ENCODE peak calls at places on chromosomes 7 and 10, in seven cellular contexts. Q is HepG2, A is K562, H is HCT116, K is SK-N-SH, G is H1, F is GM12878. T is an unnamed sample.

GRCh38 chr7:55192718-55193117 is 172.4 kb upstream of the LANCL2 start:
- DNase-seq in Q (no peak), A (no peak), H (no peak), K (peak; percentile 74), G (peak; percentile 30), F (no peak), T (no peak)

GRCh38 chr7:102129636-102130370 is 156.9 kb upstream of the SH2B2 start:
- DNase-seq in Q (no peak), A (no peak), H (no peak), K (no peak), G (no peak), F (no peak), T (no peak)

GRCh38 chr10:85919358-85920022 is 447.1 kb downstream of the GRID1 start:
- DNase-seq in Q (no peak), A (no peak), H (no peak), K (no peak), G (no peak), F (no peak), T (no peak)

GRCh38 chr10:74344306-74344705 is 193.3 kb downstream of the ADK start:
- DNase-seq in Q (no peak), A (no peak), H (no peak), K (no peak), G (no peak), F (no peak), T (no peak)

GRCh38 chr10:89789188-89789587 is 87.8 kb downstream of the KIF20B start:
- DNase-seq in Q (no peak), A (no peak), H (no peak), K (no peak), G (no peak), F (no peak), T (no peak)

GRCh38 chr10:120987359-120987758 is 136.2 kb downstream of the WDR11 start:
- DNase-seq in Q (no peak), A (no peak), H (no peak), K (no peak), G (no peak), F (no peak), T (no peak)

GRCh38 chr7:108347616-108348015 is 108.6 kb downstream of the NRCAM start:
- DNase-seq in Q (peak; percentile 27), A (no peak), H (no peak), K (no peak), G (peak; percentile 76), F (no peak), T (peak; percentile 11)

GRCh38 chr7:11294965-11295364 is 321.3 kb downstream of the PHF14 start:
- DNase-seq in Q (no peak), A (no peak), H (no peak), K (no peak), G (no peak), F (no peak), T (no peak)

GRCh38 chr10:47028466-47028865 is 117.2 kb downstream of the PTPN20 start:
- DNase-seq in Q (no peak), A (no peak), H (no peak), K (no peak), G (peak; percentile 28), F (no peak), T (no peak)

GRCh38 chr10:84356951-84357350 is 28.6 kb downstream of the CCSER2 start:
- DNase-seq in Q (no peak), A (no peak), H (no peak), K (no peak), G (no peak), F (no peak), T (no peak)

GRCh38 chr10:98419456-98420261 is 4.7 kb upstream of the PYROXD2 start:
- DNase-seq in Q (no peak), A (no peak), H (no peak), K (no peak), G (no peak), F (no peak), T (no peak)

GRCh38 chr7:139431010-139431409 is 52.5 kb downstream of the KLRG2 start:
- DNase-seq in Q (no peak), A (no peak), H (peak; percentile 32), K (no peak), G (no peak), F (no peak), T (peak; percentile 87)

GRCh38 chr10:3972460-3973366 is 187.7 kb upstream of the KLF6 start:
- DNase-seq in Q (no peak), A (no peak), H (no peak), K (no peak), G (no peak), F (no peak), T (no peak)

GRCh38 chr7:51064688-51065087 is 251.9 kb downstream of the COBL start:
- DNase-seq in Q (no peak), A (no peak), H (no peak), K (no peak), G (no peak), F (no peak), T (no peak)

GRCh38 chr10:17073720-17074547 is 55.7 kb downstream of the CUBN start:
- DNase-seq in Q (no peak), A (no peak), H (no peak), K (no peak), G (no peak), F (no peak), T (no peak)

GRCh38 chr10:79995979-79996629 is 47.2 kb upstream of the SFTPD start:
- DNase-seq in Q (no peak), A (no peak), H (no peak), K (no peak), G (no peak), F (no peak), T (no peak)

GRCh38 chr7:66522518-66522917 is 106.2 kb upstream of the KCTD7 start:
- DNase-seq in Q (no peak), A (no peak), H (no peak), K (peak; percentile 55), G (no peak), F (no peak), T (peak; percentile 58)

GRCh38 chr10:62885656-62886461 is 69.7 kb upstream of the EGR2 start:
- DNase-seq in Q (peak; percentile 15), A (no peak), H (no peak), K (no peak), G (no peak), F (no peak), T (no peak)
- TF ChIP-seq JUND in Q (no peak), A (no peak), H (no peak), K (no peak), G (no peak), F (no peak), T (no peak)

GRCh38 chr10:69629897-69630650 is at the start of gene FAM241B:
- DNase-seq in Q (no peak), A (peak; percentile 96), H (peak; percentile 45), K (peak; percentile 97), G (peak; percentile 95), F (no peak), T (peak; percentile 77)
- TF ChIP-seq JUND in Q (no peak), A (no peak), H (no peak), K (no peak), G (no peak), F (no peak), T (no peak)

DNA sequence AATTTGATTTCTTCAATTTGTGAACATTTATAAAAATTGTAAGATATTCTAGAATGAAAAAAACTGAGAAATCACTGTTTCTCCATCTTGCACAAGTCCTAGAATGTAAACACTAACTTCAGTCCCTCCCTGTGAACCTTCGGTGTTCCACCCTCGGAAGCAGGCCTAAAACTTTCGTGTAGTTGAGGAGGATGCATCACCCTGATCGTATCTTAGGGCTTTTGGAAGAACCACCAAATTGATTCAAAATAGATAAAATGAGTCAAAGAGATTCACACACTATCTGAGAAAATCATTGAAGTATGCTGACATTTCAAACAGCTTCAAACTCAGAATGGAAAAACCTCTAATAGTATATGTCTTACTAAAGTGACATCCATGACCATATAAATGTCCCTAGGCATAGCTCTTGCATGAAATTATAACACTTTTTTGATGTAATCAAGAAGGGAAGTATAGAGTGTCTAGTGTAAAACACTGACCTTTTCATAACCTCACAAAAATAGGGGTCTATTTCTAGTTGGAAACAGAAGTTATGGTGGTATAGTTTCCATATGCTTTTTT is 271.0 kb downstream of the GATA3 start:
- DNase-seq in Q (no peak), A (no peak), H (no peak), K (no peak), G (no peak), F (no peak), T (no peak)
- TF ChIP-seq JUND in Q (no peak), A (no peak), H (no peak), K (no peak), G (no peak), F (no peak), T (no peak)

GRCh38 chr7:49260501-49260900 is 336.2 kb downstream of the CDC14C start:
- DNase-seq in Q (no peak), A (no peak), H (no peak), K (no peak), G (no peak), F (no peak), T (peak; percentile 57)
- TF ChIP-seq JUND in Q (no peak), A (no peak), H (no peak), K (no peak), G (no peak), F (no peak), T (no peak)

GRCh38 chr7:159030490-159031134 is 114.1 kb downstream of the VIPR2 start:
- DNase-seq in Q (peak; percentile 46), A (peak; percentile 90), H (peak; percentile 27), K (peak; percentile 97), G (peak; percentile 87), F (no peak), T (peak; percentile 66)
- TF ChIP-seq JUND in Q (no peak), A (peak; percentile 49), H (no peak), K (no peak), G (no peak), F (no peak), T (no peak)

GRCh38 chr10:102718220-102718619 is 3.8 kb downstream of the SFXN2 start:
- DNase-seq in Q (peak; percentile 83), A (no peak), H (no peak), K (no peak), G (no peak), F (no peak), T (no peak)
- TF ChIP-seq JUND in Q (no peak), A (no peak), H (no peak), K (no peak), G (no peak), F (no peak), T (no peak)

DNA sequence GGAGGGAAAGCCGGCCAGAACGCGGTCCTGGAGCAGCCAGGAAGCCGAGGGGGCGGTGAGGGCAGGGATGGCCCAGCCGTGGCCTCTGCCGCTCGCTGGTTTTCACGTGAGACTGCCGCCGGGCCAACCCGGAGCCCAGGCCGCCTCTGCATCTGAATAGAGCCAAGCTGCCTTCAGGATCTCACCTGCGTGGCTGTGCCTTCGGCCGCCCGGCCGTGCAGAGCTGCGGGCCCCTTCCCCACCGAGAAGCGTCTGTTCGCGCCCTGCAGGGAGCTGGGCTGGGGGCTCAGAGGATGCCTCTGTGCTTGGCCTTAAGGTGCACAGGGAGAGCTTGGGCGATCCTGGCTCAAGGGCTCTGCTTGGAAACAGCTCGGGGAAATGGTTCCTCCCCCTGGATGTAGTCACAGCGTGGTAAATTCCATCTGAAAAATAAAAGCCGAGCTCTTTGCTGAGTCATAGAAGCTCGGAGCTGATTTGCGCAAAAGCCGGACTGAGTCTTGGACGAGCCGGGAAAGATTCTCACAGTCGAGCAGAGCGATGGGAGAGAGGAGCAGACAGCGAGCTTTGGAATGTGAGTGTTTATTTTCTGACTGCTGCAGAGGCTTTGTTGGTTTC is at the start of gene JAKMIP3:
- DNase-seq in Q (peak; percentile 72), A (no peak), H (no peak), K (no peak), G (peak; percentile 72), F (no peak), T (peak; percentile 80)
- TF ChIP-seq JUND in Q (no peak), A (no peak), H (no peak), K (no peak), G (no peak), F (no peak), T (no peak)

T was measured in T47D.